ENCODE peak calls at places on chromosome 16, in nine cellular contexts. W, V, Y, J, F, R, M, C and Q are unnamed samples.
A peak's percentile ranks its signal among the peaks of the same experiment; 100 is the strongest.

GRCh38 chr16:70582280-70582978 is 58.8 kb downstream of the SF3B3 start:
- DNase-seq in W (no peak), V (no peak), Y (no peak), J (no peak), F (no peak), R (no peak), M (no peak), C (no peak), Q (no peak)

GRCh38 chr16:49739381-49739780 is 116.5 kb downstream of the ZNF423 start:
- DNase-seq in W (no peak), V (no peak), Y (no peak), J (no peak), F (no peak), R (no peak), M (no peak), C (no peak), Q (no peak)

GRCh38 chr16:81521141-81521626 is 76.6 kb downstream of the CMIP start:
- DNase-seq in W (no peak), V (no peak), Y (peak; percentile 92), J (no peak), F (no peak), R (peak; percentile 77), M (no peak), C (no peak), Q (no peak)

GRCh38 chr16:4795181-4795827 is at the start of gene SMIM22:
- DNase-seq in W (no peak), V (no peak), Y (no peak), J (no peak), F (peak; percentile 61), R (no peak), M (no peak), C (no peak), Q (no peak)

GRCh38 chr16:75311383-75311938 is 60.0 kb upstream of the BCAR1 start:
- DNase-seq in W (no peak), V (no peak), Y (no peak), J (peak; percentile 12), F (no peak), R (no peak), M (no peak), C (no peak), Q (no peak)

GRCh38 chr16:22659933-22660332 is 149.2 kb downstream of the NPIPB5 start:
- DNase-seq in W (no peak), V (no peak), Y (no peak), J (no peak), F (no peak), R (no peak), M (no peak), C (no peak), Q (no peak)

GRCh38 chr16:12412890-12413289 is 390.8 kb downstream of the CPPED1 start:
- DNase-seq in W (no peak), V (no peak), Y (no peak), J (no peak), F (no peak), R (no peak), M (no peak), C (no peak), Q (no peak)

GRCh38 chr16:70688266-70688742 is 2.5 kb upstream of the MTSS2 start:
- DNase-seq in W (no peak), V (peak; percentile 76), Y (peak; percentile 73), J (peak; percentile 92), F (peak; percentile 78), R (no peak), M (peak; percentile 88), C (no peak), Q (no peak)

GRCh38 chr16:65024649-65025243 is 97.1 kb downstream of the CDH11 start:
- DNase-seq in W (no peak), V (no peak), Y (no peak), J (no peak), F (no peak), R (no peak), M (peak; percentile 92), C (no peak), Q (no peak)

DNA sequence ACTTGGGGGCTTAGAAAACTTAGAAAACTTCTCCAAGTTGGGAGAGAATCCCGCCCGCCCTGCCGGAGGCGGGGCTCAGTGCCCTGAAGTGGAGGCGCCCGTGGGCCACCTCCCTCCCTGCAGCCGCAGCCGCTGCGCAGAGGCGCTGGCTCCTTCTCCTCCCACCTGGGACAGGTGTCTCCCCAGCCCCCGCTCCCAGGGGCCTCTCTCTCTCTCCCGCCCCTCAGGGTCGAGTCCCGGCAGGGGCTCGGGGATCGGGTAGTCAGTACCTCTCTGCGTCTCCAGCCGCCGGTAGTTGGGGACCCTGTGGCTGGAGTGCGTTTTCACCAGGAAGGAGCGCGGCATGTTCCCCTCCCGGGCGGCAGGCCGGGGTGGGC is 257 bp downstream of the SNAI3 start:
- DNase-seq in W (no peak), V (no peak), Y (peak; percentile 92), J (no peak), F (no peak), R (no peak), M (no peak), C (no peak), Q (no peak)
- H3K27ac ChIP-seq in W (no peak overlapping the region), V (no peak overlapping the region), Y (peak overlapping the region; percentile 68), J (no peak overlapping the region), F (peak overlapping the region; percentile 22), R (peak overlapping the region; percentile 63), M (no peak overlapping the region), C (peak overlapping the region; percentile 49), Q (no peak overlapping the region)

DNA sequence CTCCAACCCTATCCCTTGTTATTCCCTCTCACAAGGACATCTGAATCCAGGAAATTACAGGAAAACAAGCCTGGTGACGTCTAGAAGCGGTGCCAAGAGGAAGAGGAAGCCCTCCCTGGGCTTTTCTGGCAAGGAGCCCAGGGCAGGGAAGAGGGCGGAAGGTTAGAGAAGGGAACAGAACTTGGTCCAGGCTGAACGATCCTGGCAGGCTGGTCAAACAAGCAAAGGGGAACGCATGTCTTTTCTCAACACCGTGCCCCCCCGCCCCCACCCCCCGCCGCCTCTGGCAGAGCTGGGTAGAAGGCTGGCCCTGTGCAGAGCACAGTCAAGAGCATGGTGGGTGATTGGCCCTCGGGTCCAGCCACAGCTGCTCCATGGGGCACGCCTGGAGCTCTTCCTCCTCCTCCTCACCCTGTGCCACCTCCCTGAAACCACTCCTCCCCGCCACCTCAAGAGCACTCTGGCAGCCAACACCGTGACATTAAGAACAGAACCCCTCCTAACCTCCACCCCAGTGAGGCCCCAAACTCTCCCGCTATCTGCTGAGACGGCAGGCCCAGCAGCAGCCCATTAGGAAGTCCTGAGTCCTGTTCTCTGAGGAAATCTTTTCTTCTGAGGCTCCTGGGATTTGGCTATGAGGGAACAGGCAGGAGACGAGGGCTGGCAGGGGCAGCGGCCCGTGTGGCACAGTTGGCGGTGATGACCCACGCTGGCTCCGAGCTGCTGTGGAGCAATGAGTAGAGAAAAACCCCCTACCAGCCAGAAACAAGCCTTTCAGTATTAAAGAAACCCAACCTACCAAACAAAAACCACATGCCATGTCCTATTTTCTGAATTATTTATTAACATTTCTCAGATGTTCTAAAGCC is 7.3 kb downstream of the C16orf86 start:
- DNase-seq in W (no peak), V (peak; percentile 82), Y (peak; percentile 89), J (peak; percentile 84), F (peak; percentile 75), R (no peak), M (peak; percentile 93), C (peak; percentile 86), Q (no peak)
- H3K27ac ChIP-seq in W (peak overlapping the region; percentile 11), V (peak overlapping the region; percentile 77), Y (peak overlapping the region; percentile 31), J (peak overlapping the region; percentile 72), F (peak overlapping the region; percentile 29), R (no peak overlapping the region), M (peak overlapping the region; percentile 73), C (peak overlapping the region; percentile 82), Q (peak overlapping the region; percentile 14)

GRCh38 chr16:76947694-76948093 is 243.3 kb upstream of the MON1B start:
- DNase-seq in W (no peak), V (no peak), Y (no peak), J (no peak), F (no peak), R (no peak), M (no peak), C (no peak), Q (no peak)
- H3K27ac ChIP-seq in W (no peak overlapping the region), V (no peak overlapping the region), Y (no peak overlapping the region), J (no peak overlapping the region), F (no peak overlapping the region), R (no peak overlapping the region), M (no peak overlapping the region), C (no peak overlapping the region), Q (no peak overlapping the region)

GRCh38 chr16:57483725-57484514 is 2.4 kb downstream of the DOK4 start:
- DNase-seq in W (no peak), V (no peak), Y (peak; percentile 71), J (no peak), F (no peak), R (no peak), M (no peak), C (no peak), Q (no peak)
- H3K27ac ChIP-seq in W (no peak overlapping the region), V (no peak overlapping the region), Y (no peak overlapping the region), J (no peak overlapping the region), F (no peak overlapping the region), R (no peak overlapping the region), M (no peak overlapping the region), C (no peak overlapping the region), Q (no peak overlapping the region)

DNA sequence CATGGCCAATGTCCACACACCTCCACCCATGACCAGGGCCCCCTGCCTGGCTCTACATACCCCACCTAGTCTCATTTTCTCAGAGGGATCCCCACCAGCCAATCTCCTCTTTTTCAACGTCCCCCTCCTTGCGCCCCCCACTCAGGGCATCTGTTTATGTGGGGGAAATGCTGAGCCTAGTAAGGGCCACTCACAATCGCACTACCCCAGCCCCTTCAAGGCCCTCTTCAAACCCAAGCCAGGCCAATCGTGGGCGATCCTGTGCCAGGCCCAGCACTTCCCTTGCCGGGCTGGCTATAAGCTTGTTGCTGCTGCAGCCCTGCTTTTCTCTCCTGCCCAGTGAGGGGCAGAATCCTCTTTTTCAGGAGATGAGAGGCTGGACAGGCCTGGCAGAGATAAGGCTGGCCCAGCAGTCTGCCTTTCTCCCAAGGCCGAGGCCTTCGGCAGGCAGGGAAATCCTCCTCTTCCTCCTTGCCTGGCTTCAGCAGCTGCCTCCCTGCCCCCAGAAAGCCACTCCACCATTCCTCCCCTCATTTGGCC is 16.1 kb downstream of the HSD11B2 start:
- DNase-seq in W (no peak), V (no peak), Y (no peak), J (no peak), F (no peak), R (no peak), M (no peak), C (no peak), Q (no peak)
- H3K27ac ChIP-seq in W (peak overlapping the region; percentile 47), V (no peak overlapping the region), Y (peak overlapping the region; percentile 8), J (peak overlapping the region; percentile 50), F (no peak overlapping the region), R (no peak overlapping the region), M (no peak overlapping the region), C (peak overlapping the region; percentile 55), Q (no peak overlapping the region)

DNA sequence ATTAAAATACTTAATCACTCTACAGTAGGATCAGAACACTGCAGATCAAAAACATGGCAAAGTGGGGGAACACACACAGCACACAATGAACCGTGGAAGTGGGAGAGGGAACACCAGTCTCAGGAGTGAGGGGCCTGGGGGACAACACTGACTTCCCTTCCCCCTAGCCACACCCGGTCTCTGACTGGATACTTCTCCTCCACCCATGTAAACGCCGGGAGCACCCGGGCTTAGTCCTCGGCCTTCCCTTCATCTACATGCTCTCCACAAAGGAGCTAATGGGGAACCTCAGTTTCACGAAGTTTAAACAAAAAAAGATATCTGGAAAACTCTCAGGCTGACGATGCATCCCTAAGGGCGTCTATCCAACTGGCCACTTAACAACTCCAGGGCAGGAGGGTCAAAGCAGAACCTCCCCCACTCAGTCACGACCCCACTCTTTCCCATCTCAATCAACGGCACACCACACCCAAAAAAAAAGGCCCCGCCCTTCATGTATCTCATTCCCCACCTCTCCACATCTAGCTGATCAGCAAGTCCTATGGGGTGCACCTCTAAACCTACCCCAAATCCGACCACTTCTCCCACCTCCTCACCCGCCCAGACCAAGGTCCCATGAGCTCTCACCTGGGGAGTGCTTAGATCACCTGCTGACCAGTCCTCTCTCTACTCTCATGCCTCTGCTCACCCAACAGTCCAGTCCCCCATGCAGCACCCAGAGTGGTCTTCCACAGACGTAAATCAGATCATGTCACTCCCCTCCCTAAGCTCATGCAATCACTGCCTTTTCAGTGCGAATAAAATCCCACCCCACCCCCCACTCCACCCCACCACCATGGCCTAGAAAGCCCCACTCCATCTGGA is 7.4 kb downstream of the ZDHHC7 start:
- DNase-seq in W (no peak), V (no peak), Y (no peak), J (no peak), F (no peak), R (no peak), M (no peak), C (no peak), Q (no peak)
- H3K27ac ChIP-seq in W (peak overlapping the region; percentile 97), V (peak overlapping the region; percentile 28), Y (no peak overlapping the region), J (peak overlapping the region; percentile 82), F (no peak overlapping the region), R (no peak overlapping the region), M (no peak overlapping the region), C (peak overlapping the region; percentile 60), Q (peak overlapping the region; percentile 98)